ENCODE peak calls at places on chromosomes 7 and 10, in nine cellular contexts. U is activated T-cell treated with anti-CD3 and anti-CD28 coated beads for 1 hour; I is C1 segment of cervical spinal cord; W is stimulated activated CD8-positive, alpha-beta memory T cell treated with anti-CD3 and anti-CD28 coated beads, Interleukin-15, amount 100 ng/mL, for 24 hours; Y is stimulated activated CD4-positive, alpha-beta T cell treated with anti-CD3 and anti-CD28 coated beads, Interleukin-2, amount 100 ng/mL, for 48 hours; A is EL; T is ovary; G is activated CD8-positive, alpha-beta T cell treated with anti-CD3 and anti-CD28 coated beads, Interleukin-2, amount 10 ng/mL, durations not matched to agents 7 days and 5 days; P is HTR-8/SVneo. E is an unnamed sample.

GRCh38 chr7:142863891-142864685 is 9.2 kb downstream of the EPHB6 start:
- DNase-seq in U (no peak), I (no peak), W (no peak), Y (no peak), A (no peak), T (no peak), G (peak), P (no peak), E (no peak)

GRCh38 chr7:66921396-66921917 is 432 bp downstream of the TMEM248 start:
- DNase-seq in U (no peak), I (peak), W (no peak), Y (peak), A (peak), T (peak), G (peak), P (peak), E (no peak)

GRCh38 chr10:34523017-34523767 is 291.9 kb downstream of the PARD3 start:
- DNase-seq in U (no peak), I (no peak), W (no peak), Y (no peak), A (peak), T (no peak), G (no peak), P (no peak), E (no peak)

GRCh38 chr7:77759294-77759889 is 38.8 kb downstream of the TMEM60 start:
- DNase-seq in U (peak), I (peak), W (peak), Y (peak), A (peak), T (peak), G (peak), P (peak), E (peak)

GRCh38 chr10:68261132-68261856 is 29.4 kb upstream of the ATOH7 start:
- DNase-seq in U (no peak), I (no peak), W (no peak), Y (no peak), A (no peak), T (no peak), G (no peak), P (no peak), E (no peak)

GRCh38 chr10:34323197-34323596 is 491.9 kb downstream of the PARD3 start:
- DNase-seq in U (no peak), I (no peak), W (no peak), Y (no peak), A (no peak), T (no peak), G (no peak), P (no peak), E (no peak)

GRCh38 chr7:12731214-12731656 is 43.8 kb downstream of the ARL4A start:
- DNase-seq in U (no peak), I (no peak), W (no peak), Y (no peak), A (peak), T (no peak), G (peak), P (no peak), E (no peak)

GRCh38 chr10:101304316-101304715 is 49.6 kb upstream of the BTRC start:
- DNase-seq in U (no peak), I (no peak), W (no peak), Y (no peak), A (no peak), T (no peak), G (no peak), P (no peak), E (no peak)

GRCh38 chr10:110033724-110034235 is 26.0 kb downstream of the ADD3 start:
- DNase-seq in U (no peak), I (no peak), W (no peak), Y (no peak), A (no peak), T (no peak), G (no peak), P (no peak), E (no peak)

GRCh38 chr10:30999084-30999712 is 32.5 kb downstream of the ZNF438 start:
- DNase-seq in U (no peak), I (no peak), W (no peak), Y (no peak), A (peak), T (no peak), G (no peak), P (no peak), E (no peak)

E was measured in CMK.